ENCODE peak calls at places on chromosomes 11 and 22, in ten cellular contexts. O is vagina, F is HCT116, D is sigmoid colon, S is prostate gland, A is GM12892, G is spleen, U is K562, P is stomach, W is GM12891. C is an unnamed sample.

GRCh38 chr11:69079891-69080290 is 31.2 kb downstream of the TPCN2 start:
- DNase-seq in P (no peak), F (no peak), O (no peak), G (no peak), D (no peak), W (no peak), U (no peak), A (no peak), S (no peak), C (no peak)

GRCh38 chr11:110425751-110426545 is 3.8 kb upstream of the FDX1 start:
- DNase-seq in U (peak), D (no peak), S (no peak), P (no peak), F (no peak), O (no peak), G (no peak), W (no peak), A (no peak), C (no peak)

GRCh38 chr11:118287006-118287405 is 17.5 kb upstream of the CD3E start:
- DNase-seq in S (no peak), W (no peak), G (no peak), O (no peak), U (no peak), D (no peak), F (no peak), A (no peak), P (no peak), C (no peak)

GRCh38 chr11:36699271-36699670 is 101.2 kb upstream of the RAG2 start:
- DNase-seq in G (no peak), F (no peak), D (no peak), S (no peak), A (no peak), O (no peak), P (no peak), W (no peak), U (no peak), C (no peak)

GRCh38 chr11:63635762-63636465 is 21.7 kb upstream of the PLAAT3 start:
- DNase-seq in A (peak), O (no peak), W (peak), D (peak), U (peak), P (peak), S (peak), F (peak), G (no peak), C (no peak)

GRCh38 chr22:20960609-20961008 is 6.4 kb upstream of the AIFM3 start:
- DNase-seq in G (peak), W (no peak), U (no peak), F (no peak), A (no peak), P (no peak), D (no peak), S (no peak), O (no peak), C (no peak)

GRCh38 chr11:115503886-115504278 is 333 bp downstream of the CADM1 start:
- DNase-seq in G (peak), U (no peak), D (no peak), S (no peak), F (no peak), O (no peak), P (no peak), A (no peak), W (no peak), C (no peak)

GRCh38 chr11:12321217-12321937 is 56.0 kb upstream of the PARVA start:
- DNase-seq in A (no peak), O (no peak), P (no peak), F (no peak), W (no peak), U (no peak), D (no peak), G (no peak), S (no peak), C (no peak)

GRCh38 chr11:128776434-128777284 is 82.8 kb downstream of the FLI1 start:
- DNase-seq in A (peak), W (peak), U (peak), O (no peak), P (peak), G (no peak), S (no peak), F (peak), D (no peak), C (no peak)

GRCh38 chr11:8267831-8268529 is 4.3 kb upstream of the LMO1 start:
- DNase-seq in W (no peak), G (peak), D (peak), F (no peak), P (no peak), A (peak), S (no peak), U (no peak), O (no peak), C (peak)

GRCh38 chr11:99960536-99960935 is 726.6 kb upstream of the ARHGAP42 start:
- DNase-seq in O (no peak), W (no peak), U (no peak), F (no peak), G (no peak), D (no peak), S (no peak), A (no peak), P (no peak), C (no peak)

DNA sequence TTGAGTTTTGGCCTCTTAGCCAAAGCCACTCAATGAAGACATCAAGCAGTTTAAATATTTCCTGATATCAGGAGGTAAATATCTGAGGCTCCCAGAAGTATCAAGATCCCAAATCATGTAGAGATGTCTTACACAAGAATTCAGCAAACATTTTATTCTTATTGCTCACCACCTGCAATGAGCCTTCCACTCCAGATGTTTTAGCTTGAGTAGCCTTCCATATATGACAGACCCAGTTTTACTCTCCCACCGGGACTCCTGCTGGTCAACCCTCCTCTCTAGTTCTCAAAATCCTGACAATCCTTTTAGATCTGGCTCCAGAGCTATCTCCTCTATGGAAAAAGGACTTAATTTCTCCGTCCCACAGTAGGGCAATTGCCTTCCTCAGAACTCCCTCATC is 404.4 kb downstream of the KCNA4 start:
- DNase-seq in A (no peak), W (no peak), U (no peak), F (no peak), G (no peak), O (no peak), D (no peak), P (no peak), S (no peak), C (no peak)
- TF ChIP-seq POLR2AphosphoS5 in A (no peak), W (no peak), U (no peak), F (no peak), G (no peak), O (no peak), D (no peak), P (no peak), S (no peak), C (no peak)

GRCh38 chr11:47917643-47918369 is 62.6 kb upstream of the PTPRJ start:
- DNase-seq in U (peak), A (no peak), D (peak), F (peak), G (peak), P (peak), O (peak), S (peak), W (no peak), C (peak)
- TF ChIP-seq POLR2A in U (peak), A (no peak), D (no peak), F (no peak), G (no peak), P (no peak), O (no peak), S (no peak), W (no peak), C (no peak)

GRCh38 chr22:41917906-41918791 is 3.3 kb upstream of the SHISA8 start:
- DNase-seq in D (no peak), W (no peak), S (no peak), G (peak), P (peak), U (peak), F (no peak), A (no peak), O (no peak), C (no peak)

GRCh38 chr22:41920271-41920976 is 5.5 kb upstream of the SHISA8 start:
- DNase-seq in F (no peak), O (no peak), G (peak), W (no peak), P (no peak), A (no peak), D (no peak), S (no peak), U (no peak), C (no peak)

GRCh38 chr22:41917375-41917905 is 2.6 kb upstream of the SHISA8 start:
- DNase-seq in O (no peak), U (no peak), W (no peak), A (no peak), F (no peak), S (no peak), G (peak), D (no peak), P (no peak), C (no peak)

GRCh38 chr22:41916745-41917358 is 2.0 kb upstream of the SHISA8 start:
- DNase-seq in U (no peak), F (no peak), G (peak), A (no peak), P (no peak), D (no peak), O (no peak), W (no peak), S (no peak), C (no peak)

GRCh38 chr22:41919357-41920224 is 4.7 kb upstream of the SHISA8 start:
- DNase-seq in G (peak), D (no peak), F (no peak), W (peak), A (peak), P (peak), O (no peak), U (peak), S (peak), C (no peak)
- TF ChIP-seq POLR2AphosphoS5 in G (peak), D (no peak), F (no peak), W (peak), A (peak), P (no peak), O (no peak), U (no peak), S (no peak), C (no peak)

DNA sequence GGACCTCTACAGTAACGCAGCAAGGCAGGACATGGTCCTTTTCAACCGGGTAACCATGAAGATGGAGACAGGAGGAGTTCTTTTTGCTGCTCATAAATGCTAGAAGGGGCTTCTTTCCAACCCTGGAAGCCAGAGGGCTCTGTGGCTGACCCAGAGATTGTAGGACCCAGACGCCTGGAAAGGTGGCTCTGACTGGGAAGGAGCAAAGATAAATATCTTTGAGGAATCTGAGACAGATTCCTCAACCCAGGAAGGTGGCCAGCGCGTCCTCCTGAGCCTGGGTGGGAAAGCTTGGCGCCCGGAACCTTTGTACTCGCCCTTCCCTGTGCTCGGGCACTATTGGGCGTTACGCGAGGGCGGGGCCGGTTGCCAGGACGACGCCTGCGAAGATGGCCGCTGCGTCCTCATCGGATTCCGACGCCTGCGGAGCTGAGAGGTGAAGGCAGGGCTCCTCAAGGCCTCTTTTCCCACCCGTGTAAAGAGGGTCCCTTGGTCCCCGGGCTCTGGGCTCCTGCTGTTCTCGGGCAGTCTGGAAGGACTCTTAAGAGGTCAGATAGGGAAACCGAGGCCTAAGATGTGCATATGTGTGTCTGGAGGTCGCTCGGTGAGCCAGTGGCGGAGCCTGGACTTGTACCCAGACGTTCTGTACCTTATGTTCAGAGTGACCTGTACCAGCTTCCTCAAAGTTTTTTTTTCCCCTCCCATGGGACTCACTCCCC is at the start of gene BBS1:
- DNase-seq in F (peak), S (peak), U (peak), W (peak), G (peak), A (peak), O (no peak), P (peak), D (peak), C (peak)
- TF ChIP-seq POLR2A in F (peak), S (peak), U (peak), W (peak), G (no peak), A (peak), O (peak), P (no peak), D (peak), C (no peak)

GRCh38 chr11:77073328-77074001 is 6.7 kb downstream of the CAPN5 start:
- DNase-seq in F (peak), S (peak), D (peak), W (no peak), U (peak), P (peak), A (peak), G (peak), O (peak), C (peak)
- TF ChIP-seq POLR2AphosphoS5 in F (no peak), S (peak), D (peak), W (no peak), U (no peak), P (peak), A (no peak), G (peak), O (peak), C (no peak)

DNA sequence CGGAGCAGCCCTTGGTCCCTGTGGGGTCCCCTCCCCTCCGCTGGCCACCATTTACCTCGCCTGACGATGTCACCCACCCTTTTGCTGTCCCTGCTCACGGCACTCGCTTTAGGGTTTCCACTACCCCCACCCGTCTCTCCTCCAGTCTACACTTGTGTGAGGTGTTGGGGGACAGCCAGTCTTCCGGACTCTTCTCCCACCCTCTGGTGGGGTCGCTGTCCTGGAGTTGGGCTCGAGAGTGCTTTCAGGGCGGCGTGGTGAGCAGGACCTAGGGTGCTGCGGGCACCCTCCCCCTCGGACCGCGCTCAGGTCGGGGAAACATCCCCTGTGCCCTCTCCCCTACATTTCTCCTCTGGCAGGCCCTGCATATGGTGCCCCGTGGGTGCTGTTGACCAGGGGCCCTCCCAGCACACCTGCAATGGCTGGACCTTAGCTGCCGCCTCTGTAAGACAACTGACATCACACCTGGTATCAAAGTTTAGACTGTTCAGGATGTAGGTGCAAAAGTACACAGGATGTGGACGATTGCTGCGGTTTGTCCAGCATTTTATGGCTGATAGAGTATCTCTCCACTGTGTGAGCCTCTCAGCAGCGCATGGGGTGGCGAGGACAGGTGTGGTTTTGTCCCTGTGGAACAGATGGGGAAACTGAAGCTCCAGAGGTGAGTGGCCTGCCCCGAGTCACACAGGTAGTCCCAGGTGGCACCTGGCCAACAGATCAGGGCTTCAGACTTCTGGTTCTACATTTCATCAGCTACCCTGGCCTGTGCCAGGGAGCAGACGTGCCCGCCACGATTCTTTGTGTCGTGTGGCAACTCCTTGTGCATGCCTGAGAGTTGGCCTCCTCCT is 1.1 kb downstream of the GRK2 start:
- DNase-seq in F (no peak), G (peak), U (no peak), S (peak), P (peak), W (no peak), D (peak), A (no peak), O (no peak), C (no peak)
- TF ChIP-seq POLR2A in F (no peak), G (no peak), U (no peak), S (no peak), P (no peak), W (no peak), D (peak), A (peak), O (no peak), C (no peak)

GRCh38 chr11:3722100-3722499 is 50.9 kb upstream of the CHRNA10 start:
- DNase-seq in F (no peak), D (no peak), G (no peak), O (no peak), P (no peak), W (no peak), U (no peak), A (no peak), S (no peak), C (no peak)

GRCh38 chr11:3721002-3721401 is 49.8 kb upstream of the CHRNA10 start:
- DNase-seq in W (no peak), O (no peak), G (no peak), A (no peak), P (no peak), D (no peak), F (no peak), U (no peak), S (no peak), C (no peak)

DNA sequence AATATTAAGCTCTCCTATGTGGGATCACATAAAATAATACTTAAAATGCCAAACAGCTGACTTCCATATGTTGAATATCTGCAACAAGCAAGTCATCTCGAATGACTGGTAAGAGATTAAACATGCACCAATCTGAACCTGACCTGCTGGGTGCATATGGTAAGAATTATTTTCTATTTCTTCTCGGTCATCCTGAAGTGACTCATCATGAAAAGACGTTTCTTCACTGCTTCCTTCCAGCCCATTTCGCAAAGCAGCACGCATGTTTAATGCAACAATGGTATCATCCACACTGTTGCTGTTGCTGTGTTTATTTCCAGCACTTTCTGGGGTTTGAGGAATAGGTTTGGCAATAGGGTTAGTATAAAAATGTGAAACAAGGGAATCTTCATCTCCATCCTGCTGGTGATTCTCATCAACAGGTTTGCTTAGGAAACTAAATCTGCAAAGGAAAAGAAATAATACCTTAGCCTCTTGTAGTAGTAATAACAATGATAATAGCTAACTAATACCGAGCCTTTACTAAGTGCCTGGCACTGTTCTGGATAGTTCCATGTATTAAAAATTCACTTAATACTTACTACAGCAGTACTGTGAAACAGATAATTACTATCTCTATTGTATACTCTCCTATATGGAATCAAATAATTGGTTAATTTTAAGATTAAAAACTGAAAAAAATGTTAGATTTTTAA is 52.0 kb upstream of the CHRNA10 start:
- DNase-seq in G (no peak), F (no peak), S (no peak), W (no peak), D (no peak), U (no peak), P (no peak), O (no peak), A (no peak), C (no peak)
- TF ChIP-seq POLR2AphosphoS5 in G (no peak), F (no peak), S (no peak), W (no peak), D (no peak), U (no peak), P (no peak), O (peak), A (no peak), C (peak)

DNA sequence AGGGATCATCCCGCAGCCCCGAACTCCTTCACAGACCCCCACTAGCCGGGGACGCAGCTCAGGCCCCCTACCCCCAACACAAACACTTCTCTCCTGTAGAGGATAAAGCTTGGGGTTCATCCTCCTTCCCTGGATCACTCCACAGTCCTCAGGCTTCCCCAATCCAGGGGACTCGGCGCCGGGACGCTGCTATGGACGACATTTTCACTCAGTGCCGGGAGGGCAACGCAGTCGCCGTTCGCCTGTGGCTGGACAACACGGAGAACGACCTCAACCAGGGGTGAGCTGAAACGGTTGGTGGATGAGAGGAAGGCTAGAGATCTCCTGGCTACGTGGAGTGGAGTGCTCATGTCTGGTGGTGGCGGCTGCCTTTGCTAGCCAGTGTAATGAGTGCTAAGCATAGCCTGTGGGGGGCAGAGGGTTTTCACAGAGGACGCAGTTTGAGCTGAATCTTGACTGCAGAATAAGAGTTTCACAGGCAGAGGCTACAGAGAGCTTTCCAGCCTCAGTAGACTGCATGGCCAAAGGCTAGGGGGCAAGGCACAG is 580 bp downstream of the ILK start:
- DNase-seq in O (peak), F (no peak), W (no peak), S (peak), G (peak), P (peak), A (no peak), D (peak), U (peak), C (no peak)
- TF ChIP-seq POLR2A in O (no peak), F (no peak), W (no peak), S (no peak), G (no peak), P (no peak), A (peak), D (peak), U (no peak), C (no peak)